ENCODE peak calls at places on chromosomes 13 and 19, in ten cellular contexts. M is KG1; C is fibroblast of mammary gland; K is ascending aorta; L is stimulated activated CD8-positive, alpha-beta memory T cell treated with anti-CD3 and anti-CD28 coated beads, Interleukin-15, amount 100 ng/mL, for 24 hours; R is NCI-H1105; I is tibial artery; B is GM12865; U is lower lobe of right lung; J is HFFc6. Y is an unnamed sample.

GRCh38 chr19:49820125-49820524 is 2.0 kb downstream of the MED25 start:
- DNase-seq in M (no peak), C (no peak), K (no peak), L (no peak), R (peak), I (no peak), B (no peak), U (no peak), J (no peak), Y (no peak)

GRCh38 chr19:14127176-14127575 is 9.2 kb downstream of the ASF1B start:
- DNase-seq in M (no peak), C (no peak), K (no peak), L (no peak), R (no peak), I (no peak), B (no peak), U (peak), J (no peak), Y (no peak)

GRCh38 chr19:35712910-35713845 is 4.6 kb upstream of the KMT2B start:
- DNase-seq in M (no peak), C (peak), K (no peak), L (peak), R (no peak), I (no peak), B (peak), U (no peak), J (no peak), Y (no peak)

GRCh38 chr19:55069137-55069858 is 6.3 kb upstream of the RDH13 start:
- DNase-seq in M (no peak), C (peak), K (no peak), L (no peak), R (peak), I (no peak), B (peak), U (peak), J (no peak), Y (no peak)

GRCh38 chr13:36979361-36980040 is 19.6 kb downstream of the ALG5 start:
- DNase-seq in M (no peak), C (peak), K (no peak), L (no peak), R (no peak), I (no peak), B (no peak), U (no peak), J (peak), Y (no peak)

GRCh38 chr13:34156841-34157365 is 339.0 kb downstream of the RFC3 start:
- DNase-seq in M (peak), C (peak), K (peak), L (no peak), R (no peak), I (peak), B (peak), U (peak), J (peak), Y (peak)

GRCh38 chr13:33671560-33671959 is 146.4 kb upstream of the RFC3 start:
- DNase-seq in M (no peak), C (no peak), K (no peak), L (no peak), R (no peak), I (no peak), B (no peak), U (no peak), J (no peak), Y (no peak)

GRCh38 chr19:49894879-49895565 is 1.7 kb downstream of the IL4I1 start:
- DNase-seq in M (no peak), C (no peak), K (no peak), L (no peak), R (no peak), I (no peak), B (peak), U (no peak), J (no peak), Y (no peak)

GRCh38 chr13:114264886-114265611 is 16.4 kb upstream of the UPF3A start:
- DNase-seq in M (no peak), C (peak), K (no peak), L (no peak), R (no peak), I (no peak), B (no peak), U (no peak), J (peak), Y (no peak)

GRCh38 chr13:78978381-78978998 is 319.5 kb upstream of the OBI1 start:
- DNase-seq in M (peak), C (peak), K (no peak), L (no peak), R (peak), I (no peak), B (peak), U (no peak), J (peak), Y (peak)

GRCh38 chr19:27775395-27775794 is 1437.6 kb downstream of the UQCRFS1 start:
- DNase-seq in M (no peak), C (no peak), K (no peak), L (no peak), R (no peak), I (no peak), B (no peak), U (no peak), J (no peak), Y (no peak)

GRCh38 chr19:16076154-16076957 is at the start of gene TPM4:
- DNase-seq in M (peak), C (peak), K (peak), L (peak), R (peak), I (peak), B (peak), U (peak), J (peak), Y (peak)

GRCh38 chr13:100014621-100015020 is 33.0 kb downstream of the ZIC2 start:
- DNase-seq in M (no peak), C (no peak), K (no peak), L (no peak), R (no peak), I (no peak), B (no peak), U (no peak), J (no peak), Y (no peak)

GRCh38 chr19:30431591-30431990 is 59.4 kb downstream of the ZNF536 start:
- DNase-seq in M (no peak), C (no peak), K (no peak), L (no peak), R (no peak), I (no peak), B (no peak), U (no peak), J (no peak), Y (no peak)

GRCh38 chr19:843180-843835 is 2.5 kb downstream of the PRTN3 start:
- DNase-seq in M (no peak), C (no peak), K (no peak), L (no peak), R (no peak), I (no peak), B (no peak), U (peak), J (no peak), Y (no peak)

GRCh38 chr13:109979186-109979585 is 192.8 kb upstream of the IRS2 start:
- DNase-seq in M (no peak), C (no peak), K (no peak), L (no peak), R (no peak), I (no peak), B (no peak), U (no peak), J (no peak), Y (no peak)

GRCh38 chr13:58960909-58961308 is 1202.8 kb downstream of the DIAPH3 start:
- DNase-seq in M (no peak), C (peak), K (no peak), L (no peak), R (peak), I (no peak), B (peak), U (no peak), J (no peak), Y (peak)

GRCh38 chr13:45718063-45718462 is 15.9 kb downstream of the CBY2 start:
- DNase-seq in M (no peak), C (peak), K (no peak), L (no peak), R (no peak), I (no peak), B (peak), U (no peak), J (peak), Y (peak)

GRCh38 chr19:18157465-18158063 is 4.6 kb downstream of the PIK3R2 start:
- DNase-seq in M (no peak), C (no peak), K (no peak), L (no peak), R (peak), I (no peak), B (no peak), U (no peak), J (no peak), Y (no peak)

GRCh38 chr19:34578173-34578572 is 96.6 kb downstream of the WTIP start:
- DNase-seq in M (no peak), C (no peak), K (no peak), L (no peak), R (no peak), I (no peak), B (no peak), U (no peak), J (no peak), Y (no peak)

GRCh38 chr19:41705393-41706174 is 2.8 kb upstream of the CEACAM5 start:
- DNase-seq in M (no peak), C (peak), K (peak), L (no peak), R (no peak), I (peak), B (peak), U (no peak), J (no peak), Y (peak)

GRCh38 chr13:114313061-114313860 is 1.0 kb upstream of the CHAMP1 start:
- DNase-seq in M (no peak), C (peak), K (no peak), L (no peak), R (no peak), I (no peak), B (peak), U (no peak), J (no peak), Y (peak)

GRCh38 chr19:46015961-46016425 is 6.9 kb downstream of the PGLYRP1 start:
- DNase-seq in M (no peak), C (no peak), K (no peak), L (no peak), R (no peak), I (no peak), B (no peak), U (peak), J (no peak), Y (no peak)

GRCh38 chr19:5285311-5285710 is 55.3 kb downstream of the PTPRS start:
- DNase-seq in M (no peak), C (no peak), K (no peak), L (no peak), R (no peak), I (no peak), B (no peak), U (no peak), J (no peak), Y (no peak)

Y was measured in Kasumi-1.